ENCODE peak calls at places on chromosomes 2 and 18, in seven cellular contexts. One of them, this sample, is unnamed.

GRCh38 chr2:23497063-23497462 is 112.1 kb downstream of the KLHL29 start:
- DNase-seq in foreskin fibroblast: no peak
- DNase-seq in retinal pigment epithelial cell: peak; percentile 59
- DNase-seq in epithelial cell of esophagus: peak; percentile 64
- DNase-seq in A673: peak; percentile 50
- DNase-seq in breast epithelium: no peak
- DNase-seq in esophagus squamous epithelium: no peak
- DNase-seq in this sample: no peak

GRCh38 chr2:37306024-37306423 is 18.6 kb downstream of the PRKD3 start:
- DNase-seq in foreskin fibroblast: no peak
- DNase-seq in retinal pigment epithelial cell: no peak
- DNase-seq in epithelial cell of esophagus: no peak
- DNase-seq in A673: no peak
- DNase-seq in breast epithelium: no peak
- DNase-seq in esophagus squamous epithelium: no peak
- DNase-seq in this sample: no peak

GRCh38 chr2:105604938-105605337 is 139.8 kb upstream of the NCK2 start:
- DNase-seq in foreskin fibroblast: no peak
- DNase-seq in retinal pigment epithelial cell: peak; percentile 71
- DNase-seq in epithelial cell of esophagus: no peak
- DNase-seq in A673: no peak
- DNase-seq in breast epithelium: no peak
- DNase-seq in esophagus squamous epithelium: no peak
- DNase-seq in this sample: no peak

GRCh38 chr18:79944126-79944731 is 7.2 kb downstream of the SLC66A2 start:
- DNase-seq in foreskin fibroblast: no peak
- DNase-seq in retinal pigment epithelial cell: no peak
- DNase-seq in epithelial cell of esophagus: no peak
- DNase-seq in A673: peak; percentile 80
- DNase-seq in breast epithelium: peak; percentile 44
- DNase-seq in esophagus squamous epithelium: no peak
- DNase-seq in this sample: no peak

GRCh38 chr2:230954738-230955137 is 29.7 kb upstream of the GPR55 start:
- DNase-seq in foreskin fibroblast: no peak
- DNase-seq in retinal pigment epithelial cell: no peak
- DNase-seq in epithelial cell of esophagus: no peak
- DNase-seq in A673: no peak
- DNase-seq in breast epithelium: no peak
- DNase-seq in esophagus squamous epithelium: no peak
- DNase-seq in this sample: no peak

GRCh38 chr18:21865043-21865442 is 124.5 kb downstream of the MIB1 start:
- DNase-seq in foreskin fibroblast: no peak
- DNase-seq in retinal pigment epithelial cell: no peak
- DNase-seq in epithelial cell of esophagus: no peak
- DNase-seq in A673: no peak
- DNase-seq in breast epithelium: no peak
- DNase-seq in esophagus squamous epithelium: no peak
- DNase-seq in this sample: no peak

GRCh38 chr2:166230724-166231070 is 102.9 kb upstream of the SCN1A start:
- DNase-seq in foreskin fibroblast: no peak
- DNase-seq in retinal pigment epithelial cell: no peak
- DNase-seq in epithelial cell of esophagus: peak; percentile 12
- DNase-seq in A673: no peak
- DNase-seq in breast epithelium: no peak
- DNase-seq in esophagus squamous epithelium: no peak
- DNase-seq in this sample: no peak

GRCh38 chr2:187552959-187553681 is 1.1 kb downstream of the TFPI start:
- DNase-seq in foreskin fibroblast: peak; percentile 64
- DNase-seq in retinal pigment epithelial cell: no peak
- DNase-seq in epithelial cell of esophagus: peak; percentile 76
- DNase-seq in A673: no peak
- DNase-seq in breast epithelium: no peak
- DNase-seq in esophagus squamous epithelium: no peak
- DNase-seq in this sample: no peak

GRCh38 chr2:47267389-47268086 is 112.4 kb upstream of the STPG4 start:
- DNase-seq in foreskin fibroblast: no peak
- DNase-seq in retinal pigment epithelial cell: no peak
- DNase-seq in epithelial cell of esophagus: no peak
- DNase-seq in A673: no peak
- DNase-seq in breast epithelium: no peak
- DNase-seq in esophagus squamous epithelium: no peak
- DNase-seq in this sample: no peak

GRCh38 chr2:3449106-3449505 is 69.6 kb downstream of the TRAPPC12 start:
- DNase-seq in foreskin fibroblast: no peak
- DNase-seq in retinal pigment epithelial cell: no peak
- DNase-seq in epithelial cell of esophagus: no peak
- DNase-seq in A673: peak; percentile 27
- DNase-seq in breast epithelium: no peak
- DNase-seq in esophagus squamous epithelium: no peak
- DNase-seq in this sample: no peak

GRCh38 chr2:62499430-62500060 is 6.5 kb downstream of the TMEM17 start:
- DNase-seq in foreskin fibroblast: no peak
- DNase-seq in retinal pigment epithelial cell: no peak
- DNase-seq in epithelial cell of esophagus: no peak
- DNase-seq in A673: no peak
- DNase-seq in breast epithelium: no peak
- DNase-seq in esophagus squamous epithelium: no peak
- DNase-seq in this sample: no peak

GRCh38 chr18:907880-908512 is 3.3 kb downstream of the ADCYAP1 start:
- DNase-seq in foreskin fibroblast: no peak
- DNase-seq in retinal pigment epithelial cell: no peak
- DNase-seq in epithelial cell of esophagus: no peak
- DNase-seq in A673: no peak
- DNase-seq in breast epithelium: no peak
- DNase-seq in esophagus squamous epithelium: no peak
- DNase-seq in this sample: no peak

GRCh38 chr2:74828534-74828933 is 5.4 kb upstream of the HK2 start:
- DNase-seq in foreskin fibroblast: no peak
- DNase-seq in retinal pigment epithelial cell: no peak
- DNase-seq in epithelial cell of esophagus: no peak
- DNase-seq in A673: no peak
- DNase-seq in breast epithelium: no peak
- DNase-seq in esophagus squamous epithelium: no peak
- DNase-seq in this sample: no peak

GRCh38 chr2:120747281-120747680 is 11.6 kb downstream of the GLI2 start:
- DNase-seq in foreskin fibroblast: no peak
- DNase-seq in retinal pigment epithelial cell: no peak
- DNase-seq in epithelial cell of esophagus: no peak
- DNase-seq in A673: no peak
- DNase-seq in breast epithelium: no peak
- DNase-seq in esophagus squamous epithelium: no peak
- DNase-seq in this sample: no peak

GRCh38 chr18:43876286-43877082 is 599.2 kb upstream of the SYT4 start:
- DNase-seq in foreskin fibroblast: peak; percentile 36
- DNase-seq in retinal pigment epithelial cell: no peak
- DNase-seq in epithelial cell of esophagus: no peak
- DNase-seq in A673: no peak
- DNase-seq in breast epithelium: no peak
- DNase-seq in esophagus squamous epithelium: no peak
- DNase-seq in this sample: no peak

GRCh38 chr2:30503007-30503691 is 56.1 kb downstream of the LCLAT1 start:
- DNase-seq in foreskin fibroblast: no peak
- DNase-seq in retinal pigment epithelial cell: no peak
- DNase-seq in epithelial cell of esophagus: no peak
- DNase-seq in A673: no peak
- DNase-seq in breast epithelium: no peak
- DNase-seq in esophagus squamous epithelium: no peak
- DNase-seq in this sample: no peak

GRCh38 chr2:39468574-39469331 is 31.7 kb upstream of the MAP4K3 start:
- DNase-seq in foreskin fibroblast: no peak
- DNase-seq in retinal pigment epithelial cell: no peak
- DNase-seq in epithelial cell of esophagus: no peak
- DNase-seq in A673: no peak
- DNase-seq in breast epithelium: no peak
- DNase-seq in esophagus squamous epithelium: no peak
- DNase-seq in this sample: no peak

GRCh38 chr2:68937346-68938055 is 15.2 kb downstream of the GKN2 start:
- DNase-seq in foreskin fibroblast: no peak
- DNase-seq in retinal pigment epithelial cell: no peak
- DNase-seq in epithelial cell of esophagus: no peak
- DNase-seq in A673: no peak
- DNase-seq in breast epithelium: no peak
- DNase-seq in esophagus squamous epithelium: no peak
- DNase-seq in this sample: no peak

GRCh38 chr2:236168110-236169067 is at the start of gene GBX2:
- DNase-seq in foreskin fibroblast: peak; percentile 47
- DNase-seq in retinal pigment epithelial cell: no peak
- DNase-seq in epithelial cell of esophagus: peak; percentile 81
- DNase-seq in A673: peak; percentile 92
- DNase-seq in breast epithelium: no peak
- DNase-seq in esophagus squamous epithelium: no peak
- DNase-seq in this sample: no peak

GRCh38 chr2:236166157-236166780 is 1.9 kb downstream of the GBX2 start:
- DNase-seq in foreskin fibroblast: no peak
- DNase-seq in retinal pigment epithelial cell: no peak
- DNase-seq in epithelial cell of esophagus: no peak
- DNase-seq in A673: no peak
- DNase-seq in breast epithelium: no peak
- DNase-seq in esophagus squamous epithelium: no peak
- DNase-seq in this sample: no peak

GRCh38 chr2:236166781-236167296 is 1.3 kb downstream of the GBX2 start:
- DNase-seq in foreskin fibroblast: no peak
- DNase-seq in retinal pigment epithelial cell: no peak
- DNase-seq in epithelial cell of esophagus: no peak
- DNase-seq in A673: no peak
- DNase-seq in breast epithelium: no peak
- DNase-seq in esophagus squamous epithelium: no peak
- DNase-seq in this sample: no peak

GRCh38 chr2:236169151-236169721 is 1.1 kb upstream of the GBX2 start:
- DNase-seq in foreskin fibroblast: no peak
- DNase-seq in retinal pigment epithelial cell: no peak
- DNase-seq in epithelial cell of esophagus: no peak
- DNase-seq in A673: peak; percentile 34
- DNase-seq in breast epithelium: no peak
- DNase-seq in esophagus squamous epithelium: no peak
- DNase-seq in this sample: no peak

DNA sequence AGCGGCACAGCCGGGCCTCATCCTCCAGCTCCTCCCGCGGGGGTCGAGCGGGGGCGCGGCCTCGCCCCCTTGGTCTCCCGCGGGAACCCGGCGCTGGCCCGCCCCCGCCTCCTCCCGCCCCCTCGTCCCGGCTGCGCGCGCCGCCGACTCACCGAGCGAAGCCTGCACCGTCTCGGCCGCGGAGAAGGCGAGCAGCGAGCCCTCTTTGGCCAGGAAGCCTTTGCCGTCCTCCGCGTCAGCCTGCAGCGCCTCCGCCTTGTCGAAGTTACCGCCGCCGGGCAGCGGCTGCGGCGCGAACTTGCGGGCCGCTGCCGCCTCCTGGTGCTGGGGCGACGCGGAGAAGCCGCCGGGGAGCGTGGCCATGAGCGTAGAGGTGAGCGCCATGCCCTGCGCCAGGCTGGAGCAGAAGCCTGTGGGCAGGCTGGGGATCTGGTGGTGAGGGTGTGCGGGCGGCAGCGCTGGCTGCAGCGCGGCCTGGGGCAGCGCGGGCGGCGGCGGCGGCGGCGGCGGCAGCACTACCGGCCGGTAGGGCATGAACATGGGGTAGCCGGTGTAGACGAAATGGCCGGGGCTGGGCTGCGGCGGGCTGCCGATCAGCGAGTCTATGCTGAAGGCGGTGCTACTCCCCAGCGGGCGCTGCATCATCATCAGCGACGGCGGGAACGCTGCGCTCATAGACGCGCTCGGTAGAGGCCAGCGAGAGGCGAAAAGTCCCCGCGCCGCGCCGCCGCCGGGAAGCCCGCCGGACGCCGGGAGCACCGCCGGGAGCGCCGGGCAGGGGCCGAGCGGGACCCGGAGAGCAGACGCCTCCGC is 683 bp downstream of the GBX2 start:
- DNase-seq in foreskin fibroblast: peak; percentile 24
- DNase-seq in retinal pigment epithelial cell: no peak
- DNase-seq in epithelial cell of esophagus: peak; percentile 65
- DNase-seq in A673: peak; percentile 35
- DNase-seq in breast epithelium: no peak
- DNase-seq in esophagus squamous epithelium: no peak
- DNase-seq in this sample: no peak
- TF ChIP-seq CTCF in foreskin fibroblast: peak; percentile 27
- TF ChIP-seq CTCF in retinal pigment epithelial cell: peak; percentile 22
- TF ChIP-seq CTCF in epithelial cell of esophagus: peak; percentile 7
- TF ChIP-seq CTCF in A673: peak; percentile 35
- TF ChIP-seq CTCF in breast epithelium: no peak
- TF ChIP-seq CTCF in esophagus squamous epithelium: no peak
- TF ChIP-seq CTCF in this sample: no peak

DNA sequence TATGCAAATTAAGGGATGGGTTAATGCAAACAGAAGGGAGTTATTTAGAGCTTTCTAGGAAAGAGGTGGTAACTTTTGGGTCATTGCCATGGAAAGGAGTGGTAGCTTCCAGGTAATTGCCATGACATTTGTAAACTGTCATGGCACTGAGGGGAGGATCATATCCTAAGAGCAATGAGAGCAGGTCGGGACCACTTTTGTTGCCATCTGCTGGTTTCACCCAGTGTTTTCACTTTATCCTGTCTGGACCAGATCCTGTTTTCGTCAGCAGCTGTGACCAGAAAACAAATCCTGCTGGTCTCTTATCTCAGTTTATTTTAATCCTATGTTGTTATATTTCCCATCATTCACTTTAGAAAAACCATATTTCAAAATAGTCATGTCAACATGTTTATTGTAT is 874 bp downstream of the C2orf66 start:
- DNase-seq in foreskin fibroblast: no peak
- DNase-seq in retinal pigment epithelial cell: no peak
- DNase-seq in epithelial cell of esophagus: no peak
- DNase-seq in A673: no peak
- DNase-seq in breast epithelium: no peak
- DNase-seq in esophagus squamous epithelium: no peak
- DNase-seq in this sample: no peak
- TF ChIP-seq CTCF in foreskin fibroblast: no peak
- TF ChIP-seq CTCF in retinal pigment epithelial cell: no peak
- TF ChIP-seq CTCF in epithelial cell of esophagus: no peak
- TF ChIP-seq CTCF in A673: no peak
- TF ChIP-seq CTCF in breast epithelium: no peak
- TF ChIP-seq CTCF in esophagus squamous epithelium: no peak
- TF ChIP-seq CTCF in this sample: no peak

GRCh38 chr2:113809076-113809475 is 52.6 kb upstream of the SLC35F5 start:
- DNase-seq in foreskin fibroblast: no peak
- DNase-seq in retinal pigment epithelial cell: no peak
- DNase-seq in epithelial cell of esophagus: no peak
- DNase-seq in A673: no peak
- DNase-seq in breast epithelium: no peak
- DNase-seq in esophagus squamous epithelium: no peak
- DNase-seq in this sample: no peak
- TF ChIP-seq CTCF in foreskin fibroblast: no peak
- TF ChIP-seq CTCF in retinal pigment epithelial cell: no peak
- TF ChIP-seq CTCF in epithelial cell of esophagus: no peak
- TF ChIP-seq CTCF in A673: no peak
- TF ChIP-seq CTCF in breast epithelium: no peak
- TF ChIP-seq CTCF in esophagus squamous epithelium: no peak
- TF ChIP-seq CTCF in this sample: no peak

GRCh38 chr2:174344716-174345472 is 10.1 kb downstream of the SP9 start:
- DNase-seq in foreskin fibroblast: no peak
- DNase-seq in retinal pigment epithelial cell: no peak
- DNase-seq in epithelial cell of esophagus: peak; percentile 76
- DNase-seq in A673: peak; percentile 70
- DNase-seq in breast epithelium: no peak
- DNase-seq in esophagus squamous epithelium: no peak
- DNase-seq in this sample: no peak

GRCh38 chr2:174353004-174353403 is 18.2 kb downstream of the SP9 start:
- DNase-seq in foreskin fibroblast: no peak
- DNase-seq in retinal pigment epithelial cell: no peak
- DNase-seq in epithelial cell of esophagus: no peak
- DNase-seq in A673: no peak
- DNase-seq in breast epithelium: no peak
- DNase-seq in esophagus squamous epithelium: no peak
- DNase-seq in this sample: no peak

GRCh38 chr2:174350593-174351181 is 15.9 kb downstream of the SP9 start:
- DNase-seq in foreskin fibroblast: no peak
- DNase-seq in retinal pigment epithelial cell: no peak
- DNase-seq in epithelial cell of esophagus: no peak
- DNase-seq in A673: no peak
- DNase-seq in breast epithelium: no peak
- DNase-seq in esophagus squamous epithelium: no peak
- DNase-seq in this sample: no peak

GRCh38 chr2:174350018-174350417 is 15.3 kb downstream of the SP9 start:
- DNase-seq in foreskin fibroblast: no peak
- DNase-seq in retinal pigment epithelial cell: no peak
- DNase-seq in epithelial cell of esophagus: no peak
- DNase-seq in A673: no peak
- DNase-seq in breast epithelium: no peak
- DNase-seq in esophagus squamous epithelium: no peak
- DNase-seq in this sample: no peak
- TF ChIP-seq CTCF in foreskin fibroblast: peak; percentile 30
- TF ChIP-seq CTCF in retinal pigment epithelial cell: peak; percentile 56
- TF ChIP-seq CTCF in epithelial cell of esophagus: peak; percentile 35
- TF ChIP-seq CTCF in A673: peak; percentile 57
- TF ChIP-seq CTCF in breast epithelium: no peak
- TF ChIP-seq CTCF in esophagus squamous epithelium: peak; percentile 29
- TF ChIP-seq CTCF in this sample: peak; percentile 48